ENCODE peak calls at places on chromosomes 6 and 20, in eight cellular contexts. Y is gastrocnemius medialis, N is astrocyte, P is GM12878, V is K562, M is lung, W is adrenal gland, A is cardiac muscle cell. B is an unnamed sample.

GRCh38 chr6:134312038-134312660 is 5.8 kb downstream of the SGK1 start:
- DNase-seq in Y (no peak), N (no peak), P (no peak), V (no peak), M (no peak), W (no peak), A (no peak), B (no peak)

GRCh38 chr6:143299253-143300166 is 151.0 kb downstream of the ADAT2 start:
- DNase-seq in Y (no peak), N (no peak), P (no peak), V (no peak), M (no peak), W (no peak), A (no peak), B (no peak)

GRCh38 chr6:116840091-116840490 is 11.2 kb upstream of the GPRC6A start:
- DNase-seq in Y (no peak), N (peak; percentile 66), P (no peak), V (peak; percentile 10), M (no peak), W (no peak), A (no peak), B (no peak)

GRCh38 chr6:5116243-5116991 is 31.3 kb downstream of the PPP1R3G start:
- DNase-seq in Y (no peak), N (no peak), P (no peak), V (no peak), M (no peak), W (no peak), A (no peak), B (no peak)

GRCh38 chr6:113082691-113083090 is 735.6 kb downstream of the RFPL4B start:
- DNase-seq in Y (no peak), N (peak; percentile 79), P (no peak), V (no peak), M (no peak), W (no peak), A (no peak), B (peak; percentile 29)

GRCh38 chr20:46939031-46939430 is 44.4 kb downstream of the EYA2 start:
- DNase-seq in Y (no peak), N (no peak), P (no peak), V (peak; percentile 87), M (no peak), W (no peak), A (no peak), B (peak; percentile 45)

GRCh38 chr20:33337119-33337518 is 54.1 kb downstream of the BPIFB1 start:
- DNase-seq in Y (no peak), N (no peak), P (no peak), V (no peak), M (no peak), W (no peak), A (no peak), B (no peak)

GRCh38 chr20:37936451-37936850 is 33.5 kb downstream of the VSTM2L start:
- DNase-seq in Y (peak; percentile 1), N (no peak), P (no peak), V (no peak), M (no peak), W (no peak), A (no peak), B (no peak)

GRCh38 chr6:160336200-160336599 is 12.0 kb upstream of the SLC22A3 start:
- DNase-seq in Y (no peak), N (no peak), P (no peak), V (no peak), M (no peak), W (no peak), A (no peak), B (no peak)

GRCh38 chr6:70241991-70242420 is 60.9 kb downstream of the COL9A1 start:
- DNase-seq in Y (no peak), N (no peak), P (no peak), V (peak; percentile 52), M (no peak), W (no peak), A (no peak), B (peak; percentile 9)

GRCh38 chr6:28474441-28475219 is 31.3 kb upstream of the ZSCAN23 start:
- DNase-seq in Y (no peak), N (peak; percentile 76), P (peak; percentile 76), V (peak; percentile 73), M (no peak), W (no peak), A (peak; percentile 63), B (peak; percentile 71)

GRCh38 chr20:58048096-58048702 is 180.3 kb downstream of the ANKRD60 start:
- DNase-seq in Y (no peak), N (peak; percentile 51), P (no peak), V (peak; percentile 40), M (peak; percentile 25), W (peak; percentile 19), A (peak; percentile 80), B (peak; percentile 93)

GRCh38 chr20:43988867-43989266 is 74.2 kb downstream of the TOX2 start:
- DNase-seq in Y (no peak), N (peak; percentile 44), P (no peak), V (no peak), M (no peak), W (no peak), A (no peak), B (no peak)

GRCh38 chr6:83381949-83382348 is 48.9 kb downstream of the ME1 start:
- DNase-seq in Y (no peak), N (no peak), P (no peak), V (no peak), M (no peak), W (no peak), A (no peak), B (no peak)

GRCh38 chr6:19812512-19813119 is 24.6 kb upstream of the ID4 start:
- DNase-seq in Y (no peak), N (peak; percentile 39), P (no peak), V (peak; percentile 31), M (no peak), W (no peak), A (peak; percentile 58), B (no peak)

DNA sequence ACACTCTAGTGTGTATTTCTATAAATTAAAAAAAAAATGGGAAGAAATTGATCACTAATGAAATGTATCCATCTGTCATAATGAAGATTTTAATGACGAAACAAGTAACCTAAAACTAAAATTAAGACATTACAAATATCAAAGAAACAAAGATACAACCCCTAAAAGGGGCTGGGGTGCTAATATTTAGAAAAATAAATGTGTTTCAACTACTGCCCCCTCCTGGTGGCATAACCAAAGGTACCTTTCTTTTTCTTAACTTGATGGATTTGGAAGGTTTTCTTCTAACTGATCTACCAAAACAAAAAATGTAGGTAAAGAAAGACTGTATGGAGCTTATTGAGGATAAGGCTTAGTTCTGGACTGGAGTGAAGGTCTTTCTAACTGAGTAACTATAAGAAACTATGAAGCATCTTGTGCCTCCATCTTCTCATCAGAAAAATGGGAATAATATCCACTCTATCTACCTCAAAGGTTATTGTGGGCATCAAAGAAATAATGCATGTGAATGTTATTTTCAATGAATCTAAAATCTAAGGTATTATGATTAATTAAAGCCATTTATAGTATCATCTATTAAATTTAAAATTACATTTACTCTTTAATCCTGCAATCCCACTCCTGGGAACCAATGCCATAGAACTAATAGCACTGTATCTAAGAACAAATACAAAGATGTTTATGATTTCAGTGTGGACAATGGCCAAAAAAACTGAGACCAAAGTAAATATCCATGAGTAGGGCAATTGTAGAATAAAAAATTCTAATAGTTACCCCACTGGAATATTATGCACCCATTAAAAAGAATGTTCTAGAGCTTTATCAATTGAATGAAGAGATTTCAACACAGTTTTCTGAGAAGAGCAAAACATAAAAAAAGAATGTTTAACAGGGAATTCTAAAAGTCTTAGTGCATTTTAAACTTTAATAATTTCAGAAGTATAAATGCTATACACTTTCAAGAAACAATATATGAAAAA is 117.2 kb downstream of the BACH2 start:
- DNase-seq in Y (no peak), N (no peak), P (no peak), V (no peak), M (no peak), W (no peak), A (no peak), B (no peak)
- H3K4me1 ChIP-seq in Y (peaks cover 40% of the 10 kb centered on the region), N (peaks cover 2% of the 10 kb centered on the region), P (peaks cover 3% of the 10 kb centered on the region), V (no peaks in the 10 kb centered on the region), M (peaks cover 19% of the 10 kb centered on the region), W (no peaks in the 10 kb centered on the region), A (peaks cover 41% of the 10 kb centered on the region), B (peaks cover 49% of the 10 kb centered on the region)

DNA sequence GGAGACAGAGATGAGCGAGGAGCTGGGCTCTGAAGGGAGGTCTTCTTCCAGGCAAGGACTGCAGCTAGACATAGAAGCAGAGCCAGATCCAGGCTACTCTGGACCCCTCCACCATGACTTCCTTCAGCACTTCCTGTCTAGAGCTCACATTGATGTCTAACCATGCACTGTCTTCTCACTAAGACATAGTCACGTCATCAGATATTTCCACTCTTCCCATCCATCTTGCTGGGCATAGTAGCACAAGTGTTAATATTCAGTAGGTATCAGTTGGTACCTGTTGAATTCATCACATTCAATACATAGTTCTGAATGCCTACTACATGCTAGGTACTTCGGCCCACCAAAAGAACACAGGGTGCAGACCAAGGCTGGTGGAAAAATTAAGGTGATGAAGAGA is 2.9 kb downstream of the HLA-DMA start:
- DNase-seq in Y (no peak), N (no peak), P (no peak), V (no peak), M (no peak), W (no peak), A (no peak), B (no peak)
- H3K27ac ChIP-seq in Y (no peak overlapping the region), N (no peak overlapping the region), P (peak overlapping the region; percentile 28), V (no peak overlapping the region), M (no peak overlapping the region), W (no peak overlapping the region), A (no peak overlapping the region), B (no peak overlapping the region)

GRCh38 chr20:5806457-5807263 is 56.5 kb downstream of the SHLD1 start:
- DNase-seq in Y (no peak), N (no peak), P (no peak), V (no peak), M (no peak), W (no peak), A (no peak), B (no peak)

GRCh38 chr20:5807431-5807830 is 57.2 kb downstream of the SHLD1 start:
- DNase-seq in Y (no peak), N (no peak), P (no peak), V (no peak), M (no peak), W (no peak), A (no peak), B (no peak)

GRCh38 chr20:5811746-5812145 is 61.5 kb downstream of the SHLD1 start:
- DNase-seq in Y (no peak), N (no peak), P (no peak), V (no peak), M (no peak), W (no peak), A (no peak), B (no peak)

GRCh38 chr20:5809495-5809894 is 59.3 kb downstream of the SHLD1 start:
- DNase-seq in Y (no peak), N (no peak), P (no peak), V (no peak), M (no peak), W (no peak), A (no peak), B (no peak)

GRCh38 chr20:5808901-5809300 is 58.7 kb downstream of the SHLD1 start:
- DNase-seq in Y (no peak), N (no peak), P (no peak), V (no peak), M (no peak), W (no peak), A (no peak), B (no peak)
- H3K4me1 ChIP-seq in Y (peaks cover 7% of the 10 kb centered on the region), N (peaks cover 6% of the 10 kb centered on the region), P (no peaks in the 10 kb centered on the region), V (no peaks in the 10 kb centered on the region), M (peaks cover 8% of the 10 kb centered on the region), W (peaks cover 6% of the 10 kb centered on the region), A (no peaks in the 10 kb centered on the region), B (peaks cover 4% of the 10 kb centered on the region)

GRCh38 chr6:157629220-157629619 is 193.8 kb upstream of the SNX9 start:
- DNase-seq in Y (no peak), N (peak; percentile 88), P (no peak), V (no peak), M (no peak), W (no peak), A (peak; percentile 20), B (no peak)
- H3K27ac ChIP-seq in Y (no peak overlapping the region), N (no peak overlapping the region), P (no peak overlapping the region), V (no peak overlapping the region), M (no peak overlapping the region), W (no peak overlapping the region), A (no peak overlapping the region), B (no peak overlapping the region)

B was measured in SJCRH30.